ENCODE peak calls at places on chromosomes 12 and 14, in seven cellular contexts. One of them, this sample, is unnamed.

GRCh38 chr12:49902399-49903350 is 1.0 kb downstream of the FAIM2 start:
- DNase-seq in GM23338: peak; percentile 59
- DNase-seq in HL-60: no peak
- DNase-seq in HCT116: no peak
- DNase-seq in spleen: peak; percentile 59
- DNase-seq in K562: peak; percentile 43
- DNase-seq in esophagus muscularis mucosa: no peak
- DNase-seq in this sample: no peak

GRCh38 chr12:19031032-19031431 is 98.5 kb upstream of the PLEKHA5 start:
- DNase-seq in spleen: no peak
- DNase-seq in HCT116: peak; percentile 85
- DNase-seq in GM23338: no peak
- DNase-seq in esophagus muscularis mucosa: no peak
- DNase-seq in HL-60: no peak
- DNase-seq in K562: no peak
- DNase-seq in this sample: peak; percentile 4

GRCh38 chr12:29299613-29300012 is 81.4 kb downstream of the ERGIC2 start:
- DNase-seq in esophagus muscularis mucosa: no peak
- DNase-seq in K562: no peak
- DNase-seq in spleen: no peak
- DNase-seq in GM23338: no peak
- DNase-seq in HL-60: peak; percentile 4
- DNase-seq in HCT116: no peak
- DNase-seq in this sample: no peak

GRCh38 chr12:117140397-117141096 is 41.3 kb upstream of the TESC start:
- DNase-seq in spleen: no peak
- DNase-seq in GM23338: no peak
- DNase-seq in esophagus muscularis mucosa: no peak
- DNase-seq in K562: no peak
- DNase-seq in HCT116: no peak
- DNase-seq in HL-60: no peak
- DNase-seq in this sample: no peak

GRCh38 chr14:26598672-26599131 is 869 bp upstream of the NOVA1 start:
- DNase-seq in K562: no peak
- DNase-seq in esophagus muscularis mucosa: no peak
- DNase-seq in HL-60: no peak
- DNase-seq in spleen: no peak
- DNase-seq in HCT116: no peak
- DNase-seq in GM23338: no peak
- DNase-seq in this sample: no peak

GRCh38 chr14:49621114-49621881 is 699 bp downstream of the MGAT2 start:
- DNase-seq in K562: peak; percentile 69
- DNase-seq in esophagus muscularis mucosa: peak; percentile 93
- DNase-seq in HL-60: peak; percentile 67
- DNase-seq in GM23338: peak; percentile 76
- DNase-seq in spleen: peak; percentile 97
- DNase-seq in HCT116: no peak
- DNase-seq in this sample: no peak

GRCh38 chr12:124115976-124116690 is 143.1 kb downstream of the ZNF664 start:
- DNase-seq in GM23338: peak; percentile 87
- DNase-seq in K562: no peak
- DNase-seq in HCT116: no peak
- DNase-seq in spleen: no peak
- DNase-seq in HL-60: no peak
- DNase-seq in esophagus muscularis mucosa: no peak
- DNase-seq in this sample: no peak

GRCh38 chr12:54258286-54258685 is 21.6 kb downstream of the CBX5 start:
- DNase-seq in HL-60: no peak
- DNase-seq in HCT116: no peak
- DNase-seq in K562: no peak
- DNase-seq in spleen: no peak
- DNase-seq in GM23338: peak; percentile 31
- DNase-seq in esophagus muscularis mucosa: no peak
- DNase-seq in this sample: no peak

GRCh38 chr12:131076791-131077747 is 123.4 kb downstream of the ADGRD1 start:
- DNase-seq in spleen: no peak
- DNase-seq in GM23338: no peak
- DNase-seq in esophagus muscularis mucosa: no peak
- DNase-seq in HCT116: no peak
- DNase-seq in K562: no peak
- DNase-seq in HL-60: no peak
- DNase-seq in this sample: no peak

GRCh38 chr12:29591140-29592020 is 93.9 kb upstream of the OVCH1 start:
- DNase-seq in HL-60: no peak
- DNase-seq in GM23338: peak; percentile 77
- DNase-seq in K562: peak; percentile 9
- DNase-seq in HCT116: no peak
- DNase-seq in spleen: no peak
- DNase-seq in esophagus muscularis mucosa: no peak
- DNase-seq in this sample: no peak

GRCh38 chr12:20950248-20950647 is 139.7 kb downstream of the SLCO1B3 start:
- DNase-seq in HL-60: no peak
- DNase-seq in esophagus muscularis mucosa: no peak
- DNase-seq in GM23338: peak; percentile 55
- DNase-seq in HCT116: peak; percentile 18
- DNase-seq in K562: peak; percentile 10
- DNase-seq in spleen: no peak
- DNase-seq in this sample: peak; percentile 7

GRCh38 chr14:105411985-105412767 is 7.5 kb upstream of the MTA1 start:
- DNase-seq in esophagus muscularis mucosa: no peak
- DNase-seq in GM23338: no peak
- DNase-seq in K562: no peak
- DNase-seq in HCT116: no peak
- DNase-seq in spleen: peak; percentile 71
- DNase-seq in HL-60: no peak
- DNase-seq in this sample: no peak

GRCh38 chr12:89166525-89166934 is 185.8 kb downstream of the DUSP6 start:
- DNase-seq in K562: peak; percentile 3
- DNase-seq in spleen: no peak
- DNase-seq in HCT116: no peak
- DNase-seq in GM23338: no peak
- DNase-seq in HL-60: no peak
- DNase-seq in esophagus muscularis mucosa: no peak
- DNase-seq in this sample: no peak

GRCh38 chr12:28191018-28191595 is 851 bp downstream of the CCDC91 start:
- DNase-seq in HCT116: no peak
- DNase-seq in HL-60: no peak
- DNase-seq in GM23338: peak; percentile 23
- DNase-seq in esophagus muscularis mucosa: no peak
- DNase-seq in K562: peak; percentile 67
- DNase-seq in spleen: no peak
- DNase-seq in this sample: no peak

GRCh38 chr12:28424965-28425364 is 234.7 kb downstream of the CCDC91 start:
- DNase-seq in K562: peak; percentile 21
- DNase-seq in spleen: no peak
- DNase-seq in GM23338: no peak
- DNase-seq in HCT116: no peak
- DNase-seq in esophagus muscularis mucosa: no peak
- DNase-seq in HL-60: no peak
- DNase-seq in this sample: no peak

GRCh38 chr12:49689236-49689635 is 18.0 kb downstream of the FMNL3 start:
- DNase-seq in GM23338: no peak
- DNase-seq in HCT116: no peak
- DNase-seq in esophagus muscularis mucosa: no peak
- DNase-seq in HL-60: no peak
- DNase-seq in spleen: no peak
- DNase-seq in K562: no peak
- DNase-seq in this sample: no peak

GRCh38 chr12:13534645-13535398 is 338.3 kb downstream of the EMP1 start:
- DNase-seq in spleen: peak; percentile 83
- DNase-seq in GM23338: peak; percentile 96
- DNase-seq in K562: peak; percentile 50
- DNase-seq in esophagus muscularis mucosa: no peak
- DNase-seq in HCT116: peak; percentile 51
- DNase-seq in HL-60: peak; percentile 6
- DNase-seq in this sample: peak; percentile 33

GRCh38 chr12:104182621-104183378 is 32.8 kb upstream of the TXNRD1 start:
- DNase-seq in HCT116: no peak
- DNase-seq in HL-60: no peak
- DNase-seq in esophagus muscularis mucosa: no peak
- DNase-seq in GM23338: no peak
- DNase-seq in spleen: no peak
- DNase-seq in K562: no peak
- DNase-seq in this sample: no peak

GRCh38 chr12:104177663-104178501 is 37.7 kb upstream of the TXNRD1 start:
- DNase-seq in HL-60: peak; percentile 89
- DNase-seq in GM23338: no peak
- DNase-seq in K562: peak; percentile 73
- DNase-seq in HCT116: peak; percentile 33
- DNase-seq in esophagus muscularis mucosa: peak; percentile 96
- DNase-seq in spleen: no peak
- DNase-seq in this sample: no peak

GRCh38 chr12:104182144-104182543 is 33.4 kb upstream of the TXNRD1 start:
- DNase-seq in K562: no peak
- DNase-seq in HL-60: no peak
- DNase-seq in esophagus muscularis mucosa: peak; percentile 94
- DNase-seq in GM23338: no peak
- DNase-seq in spleen: no peak
- DNase-seq in HCT116: no peak
- DNase-seq in this sample: no peak

GRCh38 chr12:104181313-104181712 is 34.3 kb upstream of the TXNRD1 start:
- DNase-seq in esophagus muscularis mucosa: no peak
- DNase-seq in K562: no peak
- DNase-seq in spleen: no peak
- DNase-seq in GM23338: no peak
- DNase-seq in HL-60: no peak
- DNase-seq in HCT116: no peak
- DNase-seq in this sample: no peak

DNA sequence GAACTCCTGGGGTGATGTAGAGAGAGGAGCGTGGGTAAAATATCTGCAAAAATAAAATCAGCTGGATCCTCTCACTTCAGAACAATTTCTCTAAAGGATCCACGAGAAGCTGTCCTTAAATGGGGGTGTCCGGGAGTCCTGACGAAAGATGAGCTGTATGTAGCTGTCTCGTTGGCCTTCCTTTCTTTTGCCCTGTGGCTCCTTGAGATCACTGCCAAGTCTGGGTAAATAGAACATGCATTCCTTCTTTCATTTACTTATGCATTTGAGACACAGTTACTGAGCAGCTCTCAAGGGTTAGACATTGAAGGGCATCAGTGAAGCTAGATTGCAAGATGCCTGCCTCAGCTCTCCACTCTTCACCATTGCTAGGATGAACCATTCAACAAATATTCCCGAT is 35.2 kb upstream of the TXNRD1 start:
- DNase-seq in K562: no peak
- DNase-seq in HL-60: no peak
- DNase-seq in spleen: no peak
- DNase-seq in esophagus muscularis mucosa: no peak
- DNase-seq in HCT116: no peak
- DNase-seq in GM23338: no peak
- DNase-seq in this sample: no peak
- TF ChIP-seq POLR2AphosphoS5 in K562: no peak
- TF ChIP-seq POLR2AphosphoS5 in HL-60: no peak
- TF ChIP-seq POLR2AphosphoS5 in spleen: no peak
- TF ChIP-seq POLR2AphosphoS5 in esophagus muscularis mucosa: peak; percentile 64
- TF ChIP-seq POLR2AphosphoS5 in HCT116: no peak
- TF ChIP-seq POLR2AphosphoS5 in GM23338: no peak
- TF ChIP-seq POLR2AphosphoS5 in this sample: no peak

GRCh38 chr14:68246074-68246980 is 426.7 kb downstream of the RAD51B start:
- DNase-seq in spleen: no peak
- DNase-seq in HCT116: no peak
- DNase-seq in K562: peak; percentile 33
- DNase-seq in HL-60: no peak
- DNase-seq in esophagus muscularis mucosa: no peak
- DNase-seq in GM23338: no peak
- DNase-seq in this sample: no peak

GRCh38 chr14:68249534-68250517 is 430.2 kb downstream of the RAD51B start:
- DNase-seq in HL-60: no peak
- DNase-seq in HCT116: peak; percentile 74
- DNase-seq in spleen: no peak
- DNase-seq in GM23338: no peak
- DNase-seq in esophagus muscularis mucosa: no peak
- DNase-seq in K562: no peak
- DNase-seq in this sample: no peak

GRCh38 chr14:68247281-68247680 is 427.7 kb downstream of the RAD51B start:
- DNase-seq in HL-60: no peak
- DNase-seq in spleen: no peak
- DNase-seq in K562: no peak
- DNase-seq in GM23338: no peak
- DNase-seq in HCT116: no peak
- DNase-seq in esophagus muscularis mucosa: no peak
- DNase-seq in this sample: no peak

GRCh38 chr14:68247867-68248266 is 428.3 kb downstream of the RAD51B start:
- DNase-seq in K562: no peak
- DNase-seq in esophagus muscularis mucosa: no peak
- DNase-seq in GM23338: no peak
- DNase-seq in HCT116: no peak
- DNase-seq in HL-60: peak; percentile 28
- DNase-seq in spleen: no peak
- DNase-seq in this sample: no peak

GRCh38 chr14:68248481-68249255 is 429.1 kb downstream of the RAD51B start:
- DNase-seq in HCT116: peak; percentile 28
- DNase-seq in GM23338: peak; percentile 79
- DNase-seq in esophagus muscularis mucosa: no peak
- DNase-seq in spleen: peak; percentile 79
- DNase-seq in K562: peak; percentile 38
- DNase-seq in HL-60: no peak
- DNase-seq in this sample: no peak
- TF ChIP-seq POLR2AphosphoS5 in HCT116: no peak
- TF ChIP-seq POLR2AphosphoS5 in GM23338: no peak
- TF ChIP-seq POLR2AphosphoS5 in esophagus muscularis mucosa: peak; percentile 33
- TF ChIP-seq POLR2AphosphoS5 in spleen: no peak
- TF ChIP-seq POLR2AphosphoS5 in K562: no peak
- TF ChIP-seq POLR2AphosphoS5 in HL-60: no peak
- TF ChIP-seq POLR2AphosphoS5 in this sample: no peak

GRCh38 chr14:61561657-61562276 is 133.5 kb upstream of the HIF1A start:
- DNase-seq in GM23338: peak; percentile 36
- DNase-seq in K562: no peak
- DNase-seq in spleen: peak; percentile 81
- DNase-seq in HCT116: peak; percentile 82
- DNase-seq in esophagus muscularis mucosa: no peak
- DNase-seq in HL-60: peak; percentile 69
- DNase-seq in this sample: no peak
- TF ChIP-seq POLR2AphosphoS5 in GM23338: no peak
- TF ChIP-seq POLR2AphosphoS5 in K562: no peak
- TF ChIP-seq POLR2AphosphoS5 in spleen: peak; percentile 87
- TF ChIP-seq POLR2AphosphoS5 in HCT116: peak; percentile 61
- TF ChIP-seq POLR2AphosphoS5 in esophagus muscularis mucosa: peak; percentile 78
- TF ChIP-seq POLR2AphosphoS5 in HL-60: no peak
- TF ChIP-seq POLR2AphosphoS5 in this sample: no peak

DNA sequence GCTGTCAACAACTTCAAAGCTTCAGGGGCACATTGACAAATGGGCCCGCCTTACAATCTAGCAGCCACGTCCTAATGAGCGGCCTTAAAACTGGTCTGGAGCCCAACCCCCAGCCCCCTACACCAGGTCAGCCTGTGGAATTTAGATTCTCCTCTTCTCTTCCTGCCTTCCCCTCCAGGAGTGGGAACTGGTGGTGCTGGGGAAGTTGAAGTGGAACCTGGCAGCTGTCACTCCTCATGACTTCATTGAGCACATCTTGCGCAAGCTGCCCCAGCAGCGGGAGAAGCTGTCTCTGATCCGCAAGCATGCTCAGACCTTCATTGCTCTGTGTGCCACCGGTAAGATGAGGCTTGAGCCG is 5.0 kb downstream of the CCND2 start:
- DNase-seq in K562: no peak
- DNase-seq in esophagus muscularis mucosa: peak; percentile 92
- DNase-seq in GM23338: no peak
- DNase-seq in spleen: peak; percentile 87
- DNase-seq in HL-60: peak; percentile 63
- DNase-seq in HCT116: no peak
- DNase-seq in this sample: no peak
- TF ChIP-seq POLR2AphosphoS5 in K562: no peak
- TF ChIP-seq POLR2AphosphoS5 in esophagus muscularis mucosa: peak; percentile 21
- TF ChIP-seq POLR2AphosphoS5 in GM23338: no peak
- TF ChIP-seq POLR2AphosphoS5 in spleen: peak; percentile 50
- TF ChIP-seq POLR2AphosphoS5 in HL-60: peak; percentile 48
- TF ChIP-seq POLR2AphosphoS5 in HCT116: no peak
- TF ChIP-seq POLR2AphosphoS5 in this sample: no peak

GRCh38 chr14:31229638-31230229 is 22.1 kb upstream of the HECTD1 start:
- DNase-seq in HCT116: peak; percentile 92
- DNase-seq in HL-60: peak; percentile 100
- DNase-seq in esophagus muscularis mucosa: peak; percentile 93
- DNase-seq in K562: peak; percentile 91
- DNase-seq in spleen: no peak
- DNase-seq in GM23338: peak; percentile 51
- DNase-seq in this sample: peak; percentile 95
- TF ChIP-seq POLR2AphosphoS5 in HCT116: peak; percentile 66
- TF ChIP-seq POLR2AphosphoS5 in HL-60: peak; percentile 86
- TF ChIP-seq POLR2AphosphoS5 in esophagus muscularis mucosa: peak; percentile 78
- TF ChIP-seq POLR2AphosphoS5 in K562: peak; percentile 63
- TF ChIP-seq POLR2AphosphoS5 in spleen: peak; percentile 73
- TF ChIP-seq POLR2AphosphoS5 in GM23338: no peak
- TF ChIP-seq POLR2AphosphoS5 in this sample: peak; percentile 34